ENCODE peak calls at places on chromosomes 16 and 17, in seven cellular contexts. P is kidney epithelial cell, V is IMR-90, C is brain microvascular endothelial cell, L is nephron progenitor cell, O is RWPE1, F is NB4. N is an unnamed sample.

GRCh38 chr17:68705331-68706166 is 104.4 kb upstream of the FAM20A start:
- DNase-seq in F (no peak), O (no peak), L (no peak), C (no peak), P (no peak), V (peak), N (no peak)

GRCh38 chr17:80956321-80957190 is 35.1 kb upstream of the CHMP6 start:
- DNase-seq in P (no peak), C (no peak), V (no peak), L (no peak), O (no peak), F (no peak), N (no peak)

GRCh38 chr17:50944054-50944901 is 78.1 kb upstream of the TOB1 start:
- DNase-seq in L (peak), P (no peak), O (peak), F (peak), V (peak), C (no peak), N (no peak)

GRCh38 chr17:42804918-42805367 is 6.3 kb downstream of the CNTD1 start:
- DNase-seq in P (no peak), V (peak), F (no peak), O (no peak), L (no peak), C (no peak), N (no peak)

GRCh38 chr16:51376080-51376479 is 225.0 kb upstream of the SALL1 start:
- DNase-seq in C (no peak), F (no peak), P (no peak), V (no peak), O (no peak), L (no peak), N (no peak)

GRCh38 chr17:81160306-81160705 is 5.0 kb upstream of the PVALEF start:
- DNase-seq in P (no peak), F (peak), C (no peak), V (no peak), L (no peak), O (no peak), N (no peak)

GRCh38 chr17:57466042-57466471 is 209.7 kb downstream of the MSI2 start:
- DNase-seq in L (no peak), C (no peak), O (no peak), P (no peak), V (no peak), F (peak), N (no peak)

GRCh38 chr17:31842416-31843381 is 16.3 kb downstream of the COPRS start:
- DNase-seq in P (no peak), L (peak), O (peak), V (peak), C (peak), F (peak), N (peak)

GRCh38 chr17:72336026-72336803 is 215.4 kb downstream of the SOX9 start:
- DNase-seq in L (no peak), F (no peak), C (no peak), P (no peak), V (no peak), O (no peak), N (no peak)

GRCh38 chr17:55067697-55068439 is 99.3 kb downstream of the STXBP4 start:
- DNase-seq in F (peak), O (peak), V (peak), P (peak), L (no peak), C (no peak), N (no peak)

GRCh38 chr17:31321481-31321880 is at the start of gene EVI2A:
- DNase-seq in L (no peak), F (peak), V (peak), O (no peak), C (peak), P (peak), N (no peak)

GRCh38 chr16:30084816-30085159 is 6.9 kb downstream of the TBX6 start:
- DNase-seq in O (no peak), P (no peak), F (no peak), L (no peak), C (no peak), V (no peak), N (no peak)

GRCh38 chr17:50397111-50397918 is at the start of gene LRRC59:
- DNase-seq in O (peak), L (peak), F (peak), C (peak), V (peak), P (peak), N (peak)

GRCh38 chr17:75142236-75142971 is 10.9 kb upstream of the NT5C start:
- DNase-seq in P (no peak), C (no peak), L (no peak), O (no peak), V (no peak), F (no peak), N (no peak)

GRCh38 chr16:89615596-89616090 is 2.2 kb downstream of the DPEP1 start:
- DNase-seq in P (no peak), F (no peak), L (peak), C (no peak), O (no peak), V (no peak), N (no peak)

DNA sequence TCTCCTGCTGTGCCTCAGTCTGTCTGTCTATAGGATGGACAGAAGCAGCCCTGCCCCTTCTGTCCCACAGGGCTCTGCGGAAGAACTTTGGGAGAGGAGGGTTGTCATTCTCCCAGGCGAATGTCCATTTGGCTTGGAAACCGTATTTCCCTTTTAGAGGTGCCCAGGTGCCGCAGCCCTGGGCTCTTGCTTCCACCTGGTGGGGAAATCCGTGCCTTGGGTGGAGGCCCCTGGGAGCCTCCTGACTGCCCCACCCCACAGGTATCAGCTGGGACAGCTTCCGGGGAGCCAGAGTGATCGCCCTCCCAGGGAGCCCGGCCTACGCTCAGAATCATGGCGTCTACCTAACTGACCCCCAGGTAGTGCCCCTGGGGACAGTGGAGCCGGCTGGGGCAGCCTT is 12.7 kb downstream of the FCSK start:
- DNase-seq in O (no peak), F (no peak), L (no peak), P (no peak), V (no peak), C (no peak), N (no peak)
- TF ChIP-seq CTCF in O (no peak), F (no peak), L (no peak), P (no peak), V (no peak), C (peak), N (no peak)

GRCh38 chr17:16464001-16464640 is 27.9 kb downstream of the LRRC75A start:
- DNase-seq in O (no peak), F (no peak), P (no peak), L (no peak), V (no peak), C (no peak), N (no peak)
- TF ChIP-seq CTCF in O (no peak), F (no peak), P (no peak), L (no peak), V (no peak), C (no peak), N (no peak)

GRCh38 chr16:84003001-84003400 is 35.0 kb downstream of the NECAB2 start:
- DNase-seq in O (no peak), V (no peak), L (no peak), P (no peak), F (no peak), C (no peak), N (no peak)
- TF ChIP-seq CTCF in O (no peak), V (no peak), L (no peak), P (no peak), F (no peak), C (no peak), N (no peak)

DNA sequence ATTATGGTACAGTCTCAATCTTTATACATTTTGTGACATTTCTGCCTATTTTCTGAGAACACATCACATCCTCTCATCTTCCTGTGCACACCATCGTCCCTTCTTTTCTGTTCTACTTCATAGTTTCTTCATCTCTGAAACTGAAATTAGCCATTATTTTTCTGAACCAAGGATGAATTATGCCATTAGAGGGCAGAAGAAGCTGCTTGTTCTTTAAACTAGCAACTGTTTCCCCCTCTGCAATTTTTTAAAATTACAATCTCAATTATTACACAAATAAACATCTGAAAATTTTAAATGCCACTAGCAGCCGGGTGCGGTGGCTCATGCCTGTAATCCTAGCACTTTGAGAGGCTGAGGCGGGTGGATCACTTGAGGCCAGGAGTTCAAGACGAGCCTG is 41.3 kb downstream of the RBBP6 start:
- DNase-seq in F (no peak), O (peak), P (no peak), L (no peak), C (no peak), V (peak), N (no peak)
- TF ChIP-seq CTCF in F (no peak), O (peak), P (peak), L (no peak), C (peak), V (peak), N (no peak)

GRCh38 chr17:37488009-37488604 is 1.6 kb upstream of the DUSP14 start:
- DNase-seq in V (peak), P (peak), F (peak), C (peak), O (peak), L (no peak), N (no peak)

GRCh38 chr17:37488607-37489196 is 989 bp upstream of the DUSP14 start:
- DNase-seq in O (peak), L (peak), F (peak), P (peak), C (peak), V (peak), N (no peak)

GRCh38 chr17:37490022-37490587 is 414 bp downstream of the DUSP14 start:
- DNase-seq in O (no peak), V (peak), L (peak), C (peak), F (peak), P (no peak), N (peak)

GRCh38 chr17:37490638-37491614 is 1.2 kb downstream of the DUSP14 start:
- DNase-seq in V (peak), O (peak), P (peak), L (peak), F (peak), C (peak), N (no peak)

GRCh38 chr17:37489197-37490001 is at the start of gene DUSP14:
- DNase-seq in C (peak), L (peak), P (no peak), F (peak), V (peak), O (peak), N (peak)
- TF ChIP-seq CTCF in C (no peak), L (no peak), P (peak), F (peak), V (no peak), O (no peak), N (no peak)

N was measured in type B pancreatic cell.